ENCODE peak calls at places on chromosomes 2 and 18, in four cellular contexts. Y is neuronal stem cell, D is esophagus squamous epithelium, A is adrenal gland. E is an unnamed sample.

GRCh38 chr2:189574793-189575475 is 5.7 kb downstream of the SLC40A1 start:
- DNase-seq in D (no peak), Y (no peak), A (no peak), E (no peak)

GRCh38 chr2:105919191-105919811 is 174.6 kb downstream of the NCK2 start:
- DNase-seq in D (no peak), Y (no peak), A (no peak), E (no peak)

GRCh38 chr2:2845267-2845666 is 514.2 kb upstream of the MYT1L start:
- DNase-seq in D (no peak), A (no peak), Y (no peak), E (no peak)

GRCh38 chr2:57759131-57759530 is 287.5 kb upstream of the VRK2 start:
- DNase-seq in A (no peak), Y (no peak), D (no peak), E (no peak)

GRCh38 chr2:42659601-42660000 is 91.2 kb downstream of the MTA3 start:
- DNase-seq in D (no peak), Y (no peak), A (no peak), E (no peak)

GRCh38 chr2:190822038-190822437 is 58.6 kb upstream of the GLS start:
- DNase-seq in D (no peak), Y (no peak), A (no peak), E (no peak)

GRCh38 chr2:38376346-38376682 is 759 bp downstream of the ATL2 start:
- DNase-seq in Y (peak; percentile 26), D (no peak), A (peak; percentile 82), E (no peak)

GRCh38 chr2:188248513-188248912 is 43.2 kb upstream of the GULP1 start:
- DNase-seq in D (no peak), Y (no peak), A (no peak), E (no peak)

GRCh38 chr2:3211256-3211970 is 166.2 kb downstream of the EIPR1 start:
- DNase-seq in D (no peak), Y (no peak), A (peak; percentile 27), E (no peak)

GRCh38 chr2:237298323-237299118 is 115.4 kb downstream of the COL6A3 start:
- DNase-seq in D (no peak), A (no peak), Y (no peak), E (peak; percentile 54)

GRCh38 chr18:78607221-78607620 is 372.4 kb upstream of the SALL3 start:
- DNase-seq in A (no peak), Y (no peak), D (no peak), E (peak; percentile 8)

GRCh38 chr2:47916437-47916836 is 10.1 kb upstream of the FBXO11 start:
- DNase-seq in Y (no peak), A (no peak), D (no peak), E (no peak)

GRCh38 chr2:109481196-109481555 is 132.6 kb downstream of the SEPTIN10 start:
- DNase-seq in D (no peak), Y (no peak), A (no peak), E (no peak)

GRCh38 chr18:23540867-23541266 is 37.6 kb downstream of the RMC1 start:
- DNase-seq in Y (no peak), A (no peak), D (no peak), E (no peak)

GRCh38 chr2:120564213-120565094 is 171.2 kb upstream of the GLI2 start:
- DNase-seq in D (no peak), Y (peak; percentile 15), A (no peak), E (no peak)

GRCh38 chr2:120565929-120566328 is 169.7 kb upstream of the GLI2 start:
- DNase-seq in D (no peak), A (no peak), Y (no peak), E (no peak)

GRCh38 chr2:120566331-120567035 is 169.2 kb upstream of the GLI2 start:
- DNase-seq in Y (no peak), A (peak; percentile 83), D (no peak), E (peak; percentile 93)

GRCh38 chr2:120563616-120564015 is 172.1 kb upstream of the GLI2 start:
- DNase-seq in A (no peak), D (no peak), Y (no peak), E (no peak)

DNA sequence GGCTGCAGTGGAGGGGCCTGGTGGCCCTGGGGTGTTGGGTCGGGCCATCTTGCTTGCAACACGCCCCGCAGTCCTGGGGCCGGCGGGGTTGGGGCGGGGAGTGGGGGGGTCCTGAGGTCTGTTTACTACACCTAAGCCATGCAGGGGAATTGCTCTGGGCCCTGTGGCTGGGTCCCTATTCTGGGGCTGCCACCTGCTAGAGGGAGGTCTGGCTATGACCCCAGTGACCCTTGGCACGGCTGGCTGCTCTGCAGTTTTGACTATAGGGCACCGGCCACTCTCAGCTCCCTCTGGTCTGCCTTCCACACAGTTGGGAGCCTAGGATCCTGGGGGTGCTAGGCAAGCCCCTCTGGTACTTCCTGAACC is 170.6 kb upstream of the GLI2 start:
- DNase-seq in D (no peak), Y (no peak), A (no peak), E (no peak)
- H3K27me3 ChIP-seq in D (no peaks in the 10 kb centered on the region), Y (peaks cover 53% of the 10 kb centered on the region), A (no peaks in the 10 kb centered on the region), E (no peaks in the 10 kb centered on the region)

GRCh38 chr18:70500748-70501147 is 211.9 kb downstream of the SOCS6 start:
- DNase-seq in D (no peak), A (no peak), Y (no peak), E (no peak)
- H3K9me3 ChIP-seq in D (no peaks in the 10 kb centered on the region), A (no peaks in the 10 kb centered on the region), Y (no peaks in the 10 kb centered on the region), E (no peaks in the 10 kb centered on the region)

GRCh38 chr2:127309468-127309867 is 15.5 kb upstream of the ERCC3 start:
- DNase-seq in A (no peak), D (no peak), Y (no peak), E (no peak)
- H3K36me3 ChIP-seq in A (peaks cover 46% of the 10 kb centered on the region), D (no peaks in the 10 kb centered on the region), Y (peaks cover 89% of the 10 kb centered on the region), E (peaks cover 31% of the 10 kb centered on the region)

GRCh38 chr2:9949992-9950520 is 1.4 kb upstream of the GRHL1 start:
- DNase-seq in A (no peak), D (no peak), Y (no peak), E (no peak)
- H3K27me3 ChIP-seq in A (no peaks in the 10 kb centered on the region), D (no peaks in the 10 kb centered on the region), Y (peaks cover 52% of the 10 kb centered on the region), E (peaks cover 2% of the 10 kb centered on the region)

GRCh38 chr2:81467096-81467495 is 1162.5 kb upstream of the LRRTM1 start:
- DNase-seq in Y (no peak), A (no peak), D (no peak), E (no peak)
- H3K9me3 ChIP-seq in Y (no peaks in the 10 kb centered on the region), A (no peaks in the 10 kb centered on the region), D (peaks cover 8% of the 10 kb centered on the region), E (no peaks in the 10 kb centered on the region)

DNA sequence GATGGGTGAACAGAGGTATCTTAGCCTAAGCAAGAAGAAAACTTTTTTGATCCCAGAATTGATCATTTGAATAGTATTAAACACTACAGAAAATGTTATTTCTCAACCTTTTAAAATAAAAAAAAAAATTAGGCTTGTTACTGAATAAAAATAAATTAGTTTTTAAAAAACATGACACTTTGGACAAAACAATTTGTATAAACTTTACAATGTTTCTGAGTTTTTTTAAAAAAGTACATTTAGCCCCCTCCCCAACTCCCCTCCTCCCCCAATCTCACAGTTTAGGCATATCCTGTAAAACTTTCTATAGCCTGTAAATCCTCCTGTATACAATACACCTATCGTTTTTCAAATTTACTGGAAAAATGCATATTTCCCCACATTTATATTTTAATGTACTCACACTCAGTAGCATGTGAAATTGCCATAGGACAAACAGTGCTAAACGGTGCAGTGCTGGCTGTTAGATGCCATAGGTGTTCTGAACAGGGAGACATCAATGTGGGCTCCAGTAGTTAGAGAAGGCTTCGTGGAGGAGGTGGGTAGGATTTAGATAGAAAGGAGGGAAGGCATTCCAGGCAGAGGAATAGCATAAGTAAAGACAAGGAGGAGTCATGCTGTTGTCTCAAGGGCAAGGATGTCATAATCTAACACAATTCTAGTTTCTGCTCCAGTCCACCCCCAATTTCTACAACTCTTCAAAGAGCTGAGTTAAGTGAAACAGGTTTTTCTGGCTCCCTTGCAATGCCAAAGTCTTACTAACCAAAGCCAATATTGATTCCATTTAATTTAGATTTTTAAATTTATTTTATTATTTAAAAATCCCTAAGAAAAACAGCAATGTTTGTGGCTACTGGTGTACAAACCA is 50.9 kb downstream of the SP3 start:
- DNase-seq in Y (no peak), D (no peak), A (no peak), E (no peak)
- H3K36me3 ChIP-seq in Y (peaks cover 100% of the 10 kb centered on the region), D (peaks cover 4% of the 10 kb centered on the region), A (peaks cover 44% of the 10 kb centered on the region), E (peaks cover 60% of the 10 kb centered on the region)

E was measured in MG63.